ENCODE peak calls at places on chromosome 14, in seven cellular contexts. K is endothelial cell of umbilical vein, J is WERI-Rb-1, L is Peyer's patch, O is mesothelial cell of epicardium, A is nephron progenitor cell, P is GM10248. W is an unnamed sample.

GRCh38 chr14:90111895-90112534 is 50.2 kb downstream of the KCNK13 start:
- DNase-seq in O (no peak), K (no peak), P (no peak), L (no peak), J (no peak), A (no peak), W (peak; percentile 92)

GRCh38 chr14:21852061-21852664 is 178.5 kb upstream of the OR4E1 start:
- DNase-seq in O (no peak), P (peak; percentile 26), L (peak; percentile 77), K (peak; percentile 58), J (peak; percentile 19), A (peak; percentile 69), W (peak; percentile 0)

GRCh38 chr14:63051966-63052365 is 6.7 kb upstream of the KCNH5 start:
- DNase-seq in P (no peak), A (no peak), L (no peak), K (no peak), O (no peak), J (no peak), W (no peak)

GRCh38 chr14:87449016-87449415 is 544.0 kb downstream of the GALC start:
- DNase-seq in O (no peak), P (no peak), L (no peak), J (no peak), K (no peak), A (no peak), W (no peak)

GRCh38 chr14:24937300-24937699 is 112.6 kb downstream of the STXBP6 start:
- DNase-seq in A (no peak), K (no peak), O (no peak), L (no peak), P (no peak), J (no peak), W (no peak)

GRCh38 chr14:84579292-84579691 is 950.7 kb upstream of the FLRT2 start:
- DNase-seq in P (no peak), O (no peak), K (no peak), J (no peak), A (no peak), L (no peak), W (no peak)

GRCh38 chr14:84519836-84520235 is 1010.1 kb upstream of the FLRT2 start:
- DNase-seq in L (no peak), A (no peak), K (no peak), J (no peak), O (no peak), P (no peak), W (no peak)

GRCh38 chr14:72186461-72187035 is 254.3 kb downstream of the RGS6 start:
- DNase-seq in P (no peak), L (peak; percentile 49), K (no peak), O (no peak), A (no peak), J (no peak), W (no peak)

GRCh38 chr14:52069617-52070431 is 965 bp upstream of the NID2 start:
- DNase-seq in L (no peak), P (no peak), K (no peak), J (no peak), A (peak; percentile 64), O (peak; percentile 23), W (no peak)

GRCh38 chr14:85572845-85573244 is 42.9 kb downstream of the FLRT2 start:
- DNase-seq in J (no peak), P (no peak), K (peak; percentile 70), A (no peak), O (no peak), L (no peak), W (peak; percentile 90)

DNA sequence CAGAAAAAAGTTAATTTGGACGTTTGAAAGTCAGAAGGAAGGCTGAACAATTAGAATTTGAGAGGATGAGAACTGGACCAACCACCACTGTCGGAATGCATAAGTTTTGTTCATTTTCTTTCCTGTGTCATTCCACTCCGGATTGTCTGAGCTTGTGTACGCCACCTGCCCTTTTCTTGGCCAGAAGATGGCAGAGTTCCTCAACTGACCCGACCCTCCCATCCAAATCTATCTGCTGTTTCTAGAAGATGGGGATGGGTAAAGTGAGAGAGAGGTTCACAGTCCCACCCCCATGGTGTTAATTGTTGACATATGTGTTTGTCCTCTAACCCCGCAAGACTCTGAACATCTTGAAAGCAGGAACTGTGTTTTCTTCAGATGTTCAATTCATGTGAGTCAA is 388.0 kb downstream of the VRK1 start:
- DNase-seq in A (peak; percentile 12), J (no peak), K (no peak), L (no peak), O (no peak), P (no peak), W (no peak)
- TF ChIP-seq CTCF in A (peak; percentile 48), J (peak; percentile 63), K (no peak), L (no peak), O (no peak), P (peak; percentile 39), W (peak; percentile 25)

GRCh38 chr14:65959563-65960024 is 526.6 kb upstream of the CCDC196 start:
- DNase-seq in K (no peak), L (no peak), A (no peak), O (no peak), P (no peak), J (no peak), W (no peak)

GRCh38 chr14:65962952-65963351 is 523.2 kb upstream of the CCDC196 start:
- DNase-seq in K (no peak), J (no peak), P (no peak), A (no peak), O (no peak), L (no peak), W (no peak)

GRCh38 chr14:65957631-65958205 is 528.5 kb upstream of the CCDC196 start:
- DNase-seq in J (no peak), A (no peak), P (no peak), O (no peak), K (no peak), L (no peak), W (no peak)

GRCh38 chr14:65958664-65959562 is 527.3 kb upstream of the CCDC196 start:
- DNase-seq in O (no peak), P (peak; percentile 48), J (no peak), A (no peak), K (peak; percentile 35), L (no peak), W (peak; percentile 15)

GRCh38 chr14:65961004-65961403 is 525.2 kb upstream of the CCDC196 start:
- DNase-seq in A (peak; percentile 67), L (peak; percentile 78), J (peak; percentile 78), O (no peak), K (peak; percentile 39), P (peak; percentile 55), W (peak; percentile 6)
- TF ChIP-seq CTCF in A (peak; percentile 55), L (peak; percentile 52), J (peak; percentile 97), O (peak; percentile 33), K (peak; percentile 78), P (peak; percentile 65), W (peak; percentile 78)

GRCh38 chr14:75278422-75279152 is at the start of gene FOS:
- DNase-seq in K (peak; percentile 93), L (peak; percentile 97), J (peak; percentile 91), P (peak; percentile 97), A (peak; percentile 93), O (peak; percentile 83), W (peak; percentile 94)
- TF ChIP-seq CTCF in K (no peak), L (no peak), J (no peak), P (no peak), A (no peak), O (no peak), W (peak; percentile 26)

GRCh38 chr14:30005114-30005698 is 77.6 kb upstream of the PRKD1 start:
- DNase-seq in P (no peak), L (no peak), O (no peak), J (peak; percentile 10), A (no peak), K (peak; percentile 53), W (peak; percentile 69)
- TF ChIP-seq CTCF in P (peak; percentile 29), L (peak; percentile 25), O (peak; percentile 33), J (peak; percentile 51), A (peak; percentile 66), K (peak; percentile 56), W (peak; percentile 85)

GRCh38 chr14:81868172-81868571 is 334.5 kb upstream of the SEL1L start:
- DNase-seq in J (no peak), P (no peak), O (no peak), L (no peak), K (no peak), A (no peak), W (no peak)
- TF ChIP-seq CTCF in J (peak; percentile 37), P (no peak), O (no peak), L (no peak), K (no peak), A (no peak), W (no peak)

DNA sequence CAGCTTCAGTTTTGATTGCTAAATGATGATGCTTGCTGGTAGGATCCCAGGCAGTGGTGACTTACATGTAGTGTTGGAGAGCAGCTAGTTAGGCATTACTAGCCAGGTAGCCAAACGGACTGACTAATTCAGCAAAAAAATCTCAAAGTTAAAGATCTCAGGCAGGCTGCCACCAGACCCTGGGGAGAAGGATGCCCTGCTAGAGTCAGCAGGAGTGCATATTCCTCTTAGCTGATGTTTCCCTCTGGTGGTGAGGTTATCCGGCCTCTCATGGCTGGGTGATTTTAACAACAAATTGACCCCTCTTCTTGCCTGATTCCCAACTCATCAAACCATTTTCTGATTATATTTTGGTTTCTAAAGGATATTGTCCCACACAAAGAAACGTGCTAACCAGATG is 2.8 kb downstream of the EFS start:
- DNase-seq in K (no peak), J (no peak), O (no peak), A (no peak), P (no peak), L (no peak), W (no peak)
- TF ChIP-seq CTCF in K (no peak), J (peak; percentile 47), O (no peak), A (no peak), P (no peak), L (no peak), W (peak; percentile 61)